ENCODE peak calls at places on chromosomes 2 and 18, in seven cellular contexts. I, P, A, O, N, K and D are unnamed samples.

GRCh38 chr2:77169426-77169825 is 352.8 kb downstream of the LRRTM4 start:
- DNase-seq in I (no peak), P (no peak), A (no peak), O (no peak), N (no peak), K (no peak), D (no peak)

GRCh38 chr2:9543557-9543956 is 12.1 kb downstream of the ADAM17 start:
- DNase-seq in I (no peak), P (no peak), A (no peak), O (no peak), N (no peak), K (no peak), D (no peak)

GRCh38 chr2:229129738-229130371 is 141.2 kb downstream of the PID1 start:
- DNase-seq in I (no peak), P (no peak), A (peak), O (no peak), N (no peak), K (peak), D (no peak)

GRCh38 chr2:227036527-227036926 is 127.5 kb downstream of the COL4A4 start:
- DNase-seq in I (no peak), P (no peak), A (no peak), O (no peak), N (no peak), K (no peak), D (no peak)

GRCh38 chr2:19574788-19575260 is 216.4 kb upstream of the OSR1 start:
- DNase-seq in I (peak), P (peak), A (peak), O (no peak), N (peak), K (peak), D (no peak)

GRCh38 chr2:239293450-239294430 is 107.1 kb downstream of the HDAC4 start:
- DNase-seq in I (peak), P (peak), A (no peak), O (no peak), N (no peak), K (peak), D (no peak)

GRCh38 chr2:237096911-237097310 is 11.2 kb downstream of the COPS8 start:
- DNase-seq in I (no peak), P (no peak), A (peak), O (no peak), N (no peak), K (no peak), D (no peak)

GRCh38 chr2:113910110-113910717 is 20.3 kb downstream of the ACTR3 start:
- DNase-seq in I (no peak), P (no peak), A (peak), O (no peak), N (no peak), K (peak), D (no peak)

GRCh38 chr2:16553222-16553621 is 112.4 kb downstream of the CYRIA start:
- DNase-seq in I (no peak), P (peak), A (peak), O (no peak), N (no peak), K (peak), D (no peak)

GRCh38 chr18:8212893-8213805 is 396.1 kb upstream of the RAB12 start:
- DNase-seq in I (no peak), P (no peak), A (peak), O (no peak), N (no peak), K (no peak), D (no peak)

GRCh38 chr2:188238386-188238785 is 53.3 kb upstream of the GULP1 start:
- DNase-seq in I (no peak), P (no peak), A (peak), O (no peak), N (no peak), K (no peak), D (no peak)

GRCh38 chr18:52499018-52499417 is 159.0 kb downstream of the DCC start:
- DNase-seq in I (no peak), P (no peak), A (no peak), O (no peak), N (no peak), K (no peak), D (no peak)

GRCh38 chr2:166494140-166494544 is at the start of gene SCN7A:
- DNase-seq in I (peak), P (peak), A (peak), O (peak), N (peak), K (peak), D (no peak)

GRCh38 chr2:158497486-158497885 is 40.7 kb downstream of the PKP4 start:
- DNase-seq in I (no peak), P (no peak), A (peak), O (no peak), N (no peak), K (no peak), D (no peak)

GRCh38 chr2:155315768-155316167 is 617.3 kb downstream of the KCNJ3 start:
- DNase-seq in I (no peak), P (no peak), A (no peak), O (no peak), N (no peak), K (no peak), D (no peak)

GRCh38 chr2:128573531-128573930 is 254.9 kb upstream of the HS6ST1 start:
- DNase-seq in I (peak), P (no peak), A (no peak), O (no peak), N (no peak), K (no peak), D (no peak)

DNA sequence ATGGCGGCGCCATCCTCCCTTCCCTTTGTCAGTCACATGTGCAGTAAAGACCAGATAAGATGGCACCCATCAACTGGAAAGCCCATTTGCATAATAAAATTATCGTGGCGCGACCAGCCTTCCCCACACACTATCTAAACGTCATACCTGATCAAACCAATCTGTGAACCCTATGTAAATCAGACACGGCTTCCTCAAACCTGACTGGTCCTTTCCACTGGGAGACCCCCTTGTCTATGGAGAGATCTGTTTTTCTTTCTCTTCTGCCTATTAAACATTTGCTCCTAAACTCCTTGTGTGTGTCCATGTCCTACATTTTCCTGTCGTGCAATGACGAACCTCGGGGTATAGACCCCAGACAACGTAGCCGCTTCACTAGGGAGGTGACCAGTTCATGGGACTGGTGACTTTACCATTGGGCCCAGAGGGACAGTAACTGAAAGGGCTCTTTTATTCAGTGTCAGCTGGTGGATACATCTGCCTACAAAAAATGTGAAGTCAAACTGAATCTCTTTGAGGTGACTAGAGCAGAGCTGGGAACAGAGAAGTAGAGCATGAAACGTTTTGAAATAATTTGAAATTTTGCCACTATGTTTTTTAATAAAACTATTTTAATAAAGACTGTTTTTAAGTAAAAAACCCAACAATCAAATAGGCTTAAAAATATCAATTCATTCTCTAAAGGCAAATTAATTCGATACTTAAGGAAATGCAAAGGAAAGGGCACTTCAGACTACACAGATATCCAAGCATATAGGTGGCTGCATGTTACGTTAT is 87.5 kb downstream of the SOCS6 start:
- DNase-seq in I (no peak), P (no peak), A (no peak), O (no peak), N (no peak), K (no peak), D (no peak)
- TF ChIP-seq CTCF in I (no peak), P (no peak), A (no peak), O (no peak), N (no peak), K (no peak), D (no peak)

GRCh38 chr2:215866594-215866993 is 146.8 kb downstream of the MREG start:
- DNase-seq in I (no peak), P (no peak), A (no peak), O (no peak), N (no peak), K (no peak), D (no peak)

GRCh38 chr2:215870088-215870490 is 143.3 kb downstream of the MREG start:
- DNase-seq in I (no peak), P (no peak), A (peak), O (no peak), N (no peak), K (no peak), D (no peak)

GRCh38 chr2:215868886-215869285 is 144.5 kb downstream of the MREG start:
- DNase-seq in I (no peak), P (no peak), A (no peak), O (no peak), N (no peak), K (no peak), D (no peak)

GRCh38 chr2:215874418-215874817 is 138.9 kb downstream of the MREG start:
- DNase-seq in I (no peak), P (no peak), A (no peak), O (no peak), N (no peak), K (no peak), D (no peak)

DNA sequence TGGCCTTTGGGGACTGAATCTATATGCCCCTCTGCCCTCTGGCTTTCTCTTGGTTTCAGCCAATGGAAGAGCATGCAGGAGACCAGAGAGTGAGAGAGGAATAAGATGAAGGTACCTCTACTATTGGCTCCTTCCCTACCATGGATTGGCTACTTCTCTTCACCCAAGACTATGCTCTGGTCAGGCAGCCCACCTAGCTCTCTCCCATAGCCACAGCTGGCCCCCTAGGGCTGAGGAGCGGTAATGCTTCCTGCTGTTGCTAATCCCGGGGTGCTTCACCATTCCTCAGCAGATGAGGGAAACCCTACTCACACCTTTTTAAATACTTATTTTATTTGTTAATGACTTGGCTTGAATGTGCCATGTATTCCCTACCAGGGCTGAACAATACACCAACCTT is 142.4 kb downstream of the MREG start:
- DNase-seq in I (no peak), P (peak), A (no peak), O (no peak), N (no peak), K (no peak), D (no peak)
- TF ChIP-seq CTCF in I (no peak), P (peak), A (peak), O (peak), N (no peak), K (no peak), D (peak)

GRCh38 chr2:218368621-218369153 is 12.0 kb downstream of the CATIP start:
- DNase-seq in I (peak), P (peak), A (peak), O (no peak), N (no peak), K (peak), D (no peak)
- TF ChIP-seq CTCF in I (no peak), P (no peak), A (no peak), O (no peak), N (no peak), K (no peak), D (no peak)

GRCh38 chr2:220127857-220128256 is 500.4 kb downstream of the SLC4A3 start:
- DNase-seq in I (no peak), P (no peak), A (no peak), O (no peak), N (no peak), K (no peak), D (no peak)

GRCh38 chr2:220129427-220129826 is 502.0 kb downstream of the SLC4A3 start:
- DNase-seq in I (no peak), P (no peak), A (no peak), O (no peak), N (no peak), K (no peak), D (no peak)

DNA sequence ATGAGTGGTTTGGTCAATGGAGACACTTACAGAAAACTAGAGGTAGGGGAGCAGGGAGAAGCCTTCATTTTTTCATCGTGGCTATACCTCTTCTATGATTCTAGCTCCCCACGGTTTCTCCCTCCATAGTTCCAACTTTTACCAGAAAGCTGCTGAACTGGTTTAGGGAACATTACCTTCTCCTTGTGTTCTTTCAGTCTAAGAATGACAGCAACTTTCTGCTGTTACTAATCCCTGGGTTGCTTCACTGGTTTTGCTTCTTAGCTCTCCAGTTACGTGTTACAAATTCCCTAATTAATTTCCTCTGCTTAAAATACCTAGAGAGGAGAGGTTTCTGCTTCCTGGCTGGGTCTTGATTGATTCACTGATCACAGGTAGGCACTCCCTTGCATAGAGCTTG is 499.9 kb downstream of the SLC4A3 start:
- DNase-seq in I (no peak), P (no peak), A (no peak), O (no peak), N (no peak), K (no peak), D (no peak)
- TF ChIP-seq CTCF in I (no peak), P (no peak), A (no peak), O (no peak), N (no peak), K (no peak), D (no peak)

GRCh38 chr2:132374551-132374950 is 42.1 kb upstream of the GPR39 start:
- DNase-seq in I (peak), P (no peak), A (peak), O (no peak), N (no peak), K (no peak), D (no peak)

GRCh38 chr2:132374151-132374550 is 42.5 kb upstream of the GPR39 start:
- DNase-seq in I (no peak), P (no peak), A (no peak), O (no peak), N (no peak), K (no peak), D (no peak)

GRCh38 chr2:132373391-132374135 is 43.0 kb upstream of the GPR39 start:
- DNase-seq in I (no peak), P (no peak), A (peak), O (no peak), N (no peak), K (peak), D (no peak)

GRCh38 chr2:132374961-132375360 is 41.6 kb upstream of the GPR39 start:
- DNase-seq in I (peak), P (no peak), A (peak), O (no peak), N (no peak), K (no peak), D (no peak)

DNA sequence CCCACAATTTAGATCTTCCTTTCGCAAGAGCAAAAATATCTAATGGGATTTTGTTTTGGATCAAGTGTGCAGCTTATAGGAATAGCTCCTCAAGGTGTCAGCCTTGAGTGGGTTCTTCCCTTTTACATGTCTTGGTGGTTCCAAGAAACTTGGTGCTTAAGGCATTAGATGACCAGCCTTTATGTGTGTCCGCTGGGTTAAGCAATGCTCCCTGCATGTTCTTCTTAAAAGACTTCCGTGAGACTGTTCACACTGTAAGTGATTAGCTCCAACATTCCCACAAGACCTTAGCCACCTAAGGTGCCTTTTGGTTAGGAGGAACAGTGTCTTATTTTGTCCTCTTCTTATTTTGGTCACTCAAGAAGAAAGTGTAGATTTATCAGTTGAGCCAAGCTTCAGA is 44.3 kb upstream of the GPR39 start:
- DNase-seq in I (no peak), P (no peak), A (no peak), O (no peak), N (no peak), K (no peak), D (no peak)
- TF ChIP-seq CTCF in I (no peak), P (no peak), A (no peak), O (no peak), N (no peak), K (no peak), D (no peak)

GRCh38 chr2:83826601-83827000 is 632.5 kb downstream of the SUCLG1 start:
- DNase-seq in I (no peak), P (no peak), A (no peak), O (no peak), N (no peak), K (no peak), D (no peak)
- TF ChIP-seq CTCF in I (no peak), P (no peak), A (no peak), O (no peak), N (no peak), K (no peak), D (no peak)

GRCh38 chr2:54258171-54258570 is 2.1 kb upstream of the TSPYL6 start:
- DNase-seq in I (no peak), P (no peak), A (peak), O (no peak), N (no peak), K (no peak), D (no peak)
- TF ChIP-seq CTCF in I (no peak), P (no peak), A (no peak), O (no peak), N (no peak), K (no peak), D (no peak)